ENCODE peak calls at places on chromosomes 13 and 19, in six cellular contexts. One of them, this sample, is unnamed.

GRCh38 chr13:105327727-105328126 is 1207.7 kb downstream of the EFNB2 start:
- DNase-seq in cardiac fibroblast: no peak
- DNase-seq in MM.1S: no peak
- DNase-seq in omental fat pad: no peak
- DNase-seq in type B pancreatic cell: no peak
- DNase-seq in body of pancreas: no peak
- DNase-seq in this sample: no peak

GRCh38 chr19:58229255-58229639 is 533 bp downstream of the ZNF544 start:
- DNase-seq in type B pancreatic cell: no peak
- DNase-seq in body of pancreas: no peak
- DNase-seq in cardiac fibroblast: peak
- DNase-seq in omental fat pad: no peak
- DNase-seq in MM.1S: no peak
- DNase-seq in this sample: no peak

GRCh38 chr19:16327911-16328823 is 3.5 kb downstream of the KLF2 start:
- DNase-seq in omental fat pad: peak
- DNase-seq in type B pancreatic cell: no peak
- DNase-seq in body of pancreas: peak
- DNase-seq in cardiac fibroblast: peak
- DNase-seq in MM.1S: no peak
- DNase-seq in this sample: peak

GRCh38 chr13:107553838-107554237 is 661.5 kb downstream of the LIG4 start:
- DNase-seq in body of pancreas: no peak
- DNase-seq in omental fat pad: no peak
- DNase-seq in type B pancreatic cell: no peak
- DNase-seq in MM.1S: no peak
- DNase-seq in cardiac fibroblast: peak
- DNase-seq in this sample: no peak

GRCh38 chr13:99281811-99282263 is 23.7 kb upstream of the GPR18 start:
- DNase-seq in omental fat pad: no peak
- DNase-seq in body of pancreas: no peak
- DNase-seq in cardiac fibroblast: no peak
- DNase-seq in MM.1S: no peak
- DNase-seq in type B pancreatic cell: no peak
- DNase-seq in this sample: no peak

GRCh38 chr19:50896591-50897190 is 14.5 kb downstream of the KLK4 start:
- DNase-seq in omental fat pad: no peak
- DNase-seq in MM.1S: no peak
- DNase-seq in cardiac fibroblast: peak
- DNase-seq in body of pancreas: no peak
- DNase-seq in type B pancreatic cell: no peak
- DNase-seq in this sample: peak

GRCh38 chr13:70729369-70729768 is 621.1 kb upstream of the KLHL1 start:
- DNase-seq in body of pancreas: no peak
- DNase-seq in cardiac fibroblast: no peak
- DNase-seq in type B pancreatic cell: no peak
- DNase-seq in omental fat pad: no peak
- DNase-seq in MM.1S: no peak
- DNase-seq in this sample: no peak

GRCh38 chr13:43356566-43356965 is 333.2 kb downstream of the DNAJC15 start:
- DNase-seq in omental fat pad: no peak
- DNase-seq in body of pancreas: no peak
- DNase-seq in cardiac fibroblast: no peak
- DNase-seq in type B pancreatic cell: no peak
- DNase-seq in MM.1S: no peak
- DNase-seq in this sample: no peak

GRCh38 chr13:19845758-19846157 is 17.7 kb downstream of the ZMYM5 start:
- DNase-seq in omental fat pad: no peak
- DNase-seq in MM.1S: no peak
- DNase-seq in type B pancreatic cell: no peak
- DNase-seq in cardiac fibroblast: peak
- DNase-seq in body of pancreas: no peak
- DNase-seq in this sample: no peak

GRCh38 chr13:23440821-23441608 is 7.5 kb upstream of the SACS start:
- DNase-seq in MM.1S: no peak
- DNase-seq in omental fat pad: no peak
- DNase-seq in body of pancreas: no peak
- DNase-seq in type B pancreatic cell: no peak
- DNase-seq in cardiac fibroblast: no peak
- DNase-seq in this sample: no peak

GRCh38 chr19:42207767-42208259 is 9.7 kb downstream of the DEDD2 start:
- DNase-seq in MM.1S: no peak
- DNase-seq in body of pancreas: no peak
- DNase-seq in cardiac fibroblast: peak
- DNase-seq in type B pancreatic cell: no peak
- DNase-seq in omental fat pad: no peak
- DNase-seq in this sample: no peak

GRCh38 chr13:67063036-67063435 is 167.1 kb downstream of the PCDH9 start:
- DNase-seq in MM.1S: no peak
- DNase-seq in cardiac fibroblast: no peak
- DNase-seq in type B pancreatic cell: no peak
- DNase-seq in omental fat pad: no peak
- DNase-seq in body of pancreas: no peak
- DNase-seq in this sample: no peak

GRCh38 chr13:45415112-45415511 is 3.1 kb downstream of the SLC25A30 start:
- DNase-seq in type B pancreatic cell: no peak
- DNase-seq in omental fat pad: no peak
- DNase-seq in MM.1S: no peak
- DNase-seq in body of pancreas: no peak
- DNase-seq in cardiac fibroblast: no peak
- DNase-seq in this sample: no peak

GRCh38 chr13:32309812-32310706 is 5.1 kb downstream of the ZAR1L start:
- DNase-seq in omental fat pad: no peak
- DNase-seq in body of pancreas: no peak
- DNase-seq in cardiac fibroblast: peak
- DNase-seq in MM.1S: peak
- DNase-seq in type B pancreatic cell: no peak
- DNase-seq in this sample: peak

GRCh38 chr19:47643281-47643680 is 34.3 kb downstream of the BICRA start:
- DNase-seq in cardiac fibroblast: no peak
- DNase-seq in MM.1S: no peak
- DNase-seq in omental fat pad: no peak
- DNase-seq in body of pancreas: no peak
- DNase-seq in type B pancreatic cell: no peak
- DNase-seq in this sample: no peak

GRCh38 chr19:4471400-4472173 is 510 bp upstream of the HDGFL2 start:
- DNase-seq in cardiac fibroblast: peak
- DNase-seq in MM.1S: peak
- DNase-seq in type B pancreatic cell: peak
- DNase-seq in omental fat pad: peak
- DNase-seq in body of pancreas: peak
- DNase-seq in this sample: peak

GRCh38 chr19:33686246-33686645 is 64.5 kb downstream of the CHST8 start:
- DNase-seq in type B pancreatic cell: no peak
- DNase-seq in cardiac fibroblast: no peak
- DNase-seq in omental fat pad: no peak
- DNase-seq in MM.1S: no peak
- DNase-seq in body of pancreas: no peak
- DNase-seq in this sample: no peak

GRCh38 chr13:101085551-101085950 is 330.8 kb downstream of the NALCN start:
- DNase-seq in omental fat pad: no peak
- DNase-seq in MM.1S: no peak
- DNase-seq in cardiac fibroblast: no peak
- DNase-seq in body of pancreas: no peak
- DNase-seq in type B pancreatic cell: no peak
- DNase-seq in this sample: no peak

GRCh38 chr13:22482496-22483000 is 698.2 kb upstream of the SGCG start:
- DNase-seq in body of pancreas: no peak
- DNase-seq in omental fat pad: no peak
- DNase-seq in MM.1S: no peak
- DNase-seq in type B pancreatic cell: no peak
- DNase-seq in cardiac fibroblast: no peak
- DNase-seq in this sample: no peak

GRCh38 chr13:91774397-91774796 is 376.0 kb downstream of the GPC5 start:
- DNase-seq in type B pancreatic cell: no peak
- DNase-seq in cardiac fibroblast: no peak
- DNase-seq in omental fat pad: no peak
- DNase-seq in body of pancreas: no peak
- DNase-seq in MM.1S: no peak
- DNase-seq in this sample: no peak

GRCh38 chr19:13797870-13798269 is 2.6 kb downstream of the ZSWIM4 start:
- DNase-seq in cardiac fibroblast: peak
- DNase-seq in type B pancreatic cell: no peak
- DNase-seq in body of pancreas: no peak
- DNase-seq in MM.1S: no peak
- DNase-seq in omental fat pad: no peak
- DNase-seq in this sample: no peak

GRCh38 chr19:13795595-13796300 is 505 bp downstream of the ZSWIM4 start:
- DNase-seq in body of pancreas: peak
- DNase-seq in MM.1S: no peak
- DNase-seq in omental fat pad: no peak
- DNase-seq in cardiac fibroblast: no peak
- DNase-seq in type B pancreatic cell: no peak
- DNase-seq in this sample: peak

GRCh38 chr19:13797058-13797440 is 1.8 kb downstream of the ZSWIM4 start:
- DNase-seq in cardiac fibroblast: no peak
- DNase-seq in type B pancreatic cell: no peak
- DNase-seq in body of pancreas: no peak
- DNase-seq in MM.1S: no peak
- DNase-seq in omental fat pad: no peak
- DNase-seq in this sample: no peak

GRCh38 chr19:13794752-13795589 is at the start of gene ZSWIM4:
- DNase-seq in cardiac fibroblast: peak
- DNase-seq in MM.1S: peak
- DNase-seq in body of pancreas: peak
- DNase-seq in type B pancreatic cell: peak
- DNase-seq in omental fat pad: peak
- DNase-seq in this sample: peak

DNA sequence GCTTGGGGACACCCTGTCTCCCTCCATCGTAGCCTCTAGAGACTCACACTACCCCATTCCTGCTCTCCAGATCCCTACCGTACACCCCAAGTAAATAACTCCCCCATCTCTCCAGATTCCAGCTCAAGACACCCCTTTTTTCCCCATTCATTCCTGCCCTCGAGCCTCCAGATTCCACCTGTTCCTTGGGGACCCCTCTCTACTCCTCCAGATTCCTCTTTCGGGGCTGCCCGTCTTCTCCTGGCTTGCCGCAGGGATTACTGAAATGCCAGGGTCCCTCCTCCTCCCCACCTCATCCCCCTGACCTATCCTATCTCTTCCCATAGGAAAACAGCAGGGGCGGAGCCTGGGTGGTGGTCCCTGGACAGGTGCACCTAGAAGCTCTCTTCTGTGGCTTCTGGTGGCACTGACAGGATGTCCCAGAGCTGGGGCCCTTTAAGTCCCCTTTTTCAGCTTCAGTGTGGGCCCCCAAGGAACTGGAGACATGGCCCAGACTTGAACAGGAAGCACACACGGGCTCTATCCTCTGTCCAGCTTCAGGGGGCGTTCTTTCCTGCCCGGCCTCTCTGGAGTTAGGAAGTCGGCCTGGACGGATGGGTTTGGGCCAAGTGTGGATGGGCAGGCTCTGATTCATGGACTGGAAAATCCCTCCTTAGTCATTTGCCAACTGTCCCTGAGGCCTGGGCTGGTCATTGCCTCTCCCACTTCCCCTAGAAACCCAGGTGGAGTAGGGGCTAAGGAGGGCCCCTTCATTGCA is 1.2 kb downstream of the ZSWIM4 start:
- DNase-seq in body of pancreas: peak
- DNase-seq in omental fat pad: peak
- DNase-seq in MM.1S: no peak
- DNase-seq in cardiac fibroblast: peak
- DNase-seq in type B pancreatic cell: no peak
- DNase-seq in this sample: peak
- TF ChIP-seq CTCF in body of pancreas: no peak
- TF ChIP-seq CTCF in omental fat pad: no peak
- TF ChIP-seq CTCF in MM.1S: no peak
- TF ChIP-seq CTCF in cardiac fibroblast: peak
- TF ChIP-seq CTCF in type B pancreatic cell: no peak
- TF ChIP-seq CTCF in this sample: no peak

GRCh38 chr19:10895920-10896319 is 24.6 kb downstream of the CARM1 start:
- DNase-seq in body of pancreas: no peak
- DNase-seq in type B pancreatic cell: no peak
- DNase-seq in cardiac fibroblast: no peak
- DNase-seq in MM.1S: no peak
- DNase-seq in omental fat pad: no peak
- DNase-seq in this sample: no peak
- TF ChIP-seq CTCF in body of pancreas: no peak
- TF ChIP-seq CTCF in type B pancreatic cell: no peak
- TF ChIP-seq CTCF in cardiac fibroblast: no peak
- TF ChIP-seq CTCF in MM.1S: no peak
- TF ChIP-seq CTCF in omental fat pad: no peak
- TF ChIP-seq CTCF in this sample: no peak

DNA sequence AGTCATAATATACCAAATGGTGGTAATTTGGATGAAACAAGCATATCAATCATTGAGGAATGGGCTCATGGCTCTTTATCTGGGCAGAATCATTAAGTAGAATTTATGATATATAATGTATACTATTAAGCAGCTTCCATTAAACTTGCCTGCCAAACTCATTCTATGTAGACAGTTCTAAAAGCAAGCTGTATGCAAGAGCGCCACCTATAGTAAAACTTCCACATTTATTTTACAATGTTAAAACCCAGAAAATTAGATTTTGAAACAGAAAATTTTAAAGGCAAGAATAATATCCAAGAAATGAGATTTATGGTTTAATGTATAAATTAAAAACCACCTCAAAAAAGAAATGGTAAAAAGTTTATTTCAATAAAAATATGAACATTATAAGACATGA is 161.5 kb downstream of the MZT1 start:
- DNase-seq in type B pancreatic cell: no peak
- DNase-seq in omental fat pad: no peak
- DNase-seq in MM.1S: peak
- DNase-seq in cardiac fibroblast: peak
- DNase-seq in body of pancreas: no peak
- DNase-seq in this sample: peak
- TF ChIP-seq CTCF in type B pancreatic cell: peak
- TF ChIP-seq CTCF in omental fat pad: no peak
- TF ChIP-seq CTCF in MM.1S: peak
- TF ChIP-seq CTCF in cardiac fibroblast: peak
- TF ChIP-seq CTCF in body of pancreas: peak
- TF ChIP-seq CTCF in this sample: no peak

GRCh38 chr19:6556043-6556449 is 25.2 kb downstream of the TNFSF9 start:
- DNase-seq in cardiac fibroblast: no peak
- DNase-seq in omental fat pad: no peak
- DNase-seq in body of pancreas: no peak
- DNase-seq in MM.1S: no peak
- DNase-seq in type B pancreatic cell: no peak
- DNase-seq in this sample: no peak

GRCh38 chr19:6551607-6552450 is 21.0 kb downstream of the TNFSF9 start:
- DNase-seq in body of pancreas: no peak
- DNase-seq in MM.1S: no peak
- DNase-seq in omental fat pad: no peak
- DNase-seq in type B pancreatic cell: no peak
- DNase-seq in cardiac fibroblast: no peak
- DNase-seq in this sample: peak

GRCh38 chr19:6551091-6551490 is 20.3 kb downstream of the TNFSF9 start:
- DNase-seq in type B pancreatic cell: no peak
- DNase-seq in body of pancreas: no peak
- DNase-seq in cardiac fibroblast: no peak
- DNase-seq in omental fat pad: no peak
- DNase-seq in MM.1S: no peak
- DNase-seq in this sample: no peak

DNA sequence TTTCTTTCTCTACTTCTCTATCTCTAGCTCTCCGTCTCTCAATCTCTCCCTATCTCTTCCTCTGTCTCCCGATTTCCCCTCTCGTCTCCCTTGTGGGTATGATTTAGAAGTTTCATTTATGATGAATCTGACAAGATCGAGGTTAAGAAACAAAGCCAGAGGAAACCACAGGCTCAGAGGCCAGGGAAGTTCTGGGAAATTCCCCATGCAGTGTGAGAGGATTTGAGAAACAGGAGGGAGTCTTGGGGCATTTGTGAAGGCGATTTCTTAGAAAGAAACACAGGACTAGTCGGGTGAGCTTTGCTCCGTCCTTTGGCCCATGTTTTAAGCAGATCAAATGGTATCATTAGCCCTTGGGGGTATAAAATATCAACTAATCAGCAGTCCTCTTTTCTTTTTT is 25.7 kb downstream of the TNFSF9 start:
- DNase-seq in type B pancreatic cell: no peak
- DNase-seq in omental fat pad: no peak
- DNase-seq in MM.1S: no peak
- DNase-seq in cardiac fibroblast: peak
- DNase-seq in body of pancreas: no peak
- DNase-seq in this sample: no peak
- TF ChIP-seq CTCF in type B pancreatic cell: no peak
- TF ChIP-seq CTCF in omental fat pad: no peak
- TF ChIP-seq CTCF in MM.1S: no peak
- TF ChIP-seq CTCF in cardiac fibroblast: no peak
- TF ChIP-seq CTCF in body of pancreas: no peak
- TF ChIP-seq CTCF in this sample: no peak

This sample was measured in GM13976.